ENCODE peak calls at places on chromosomes 16 and 17, in five cellular contexts. T, Z, B, J and G are unnamed samples.

GRCh38 chr16:81694494-81695285 is 84.4 kb upstream of the PLCG2 start:
- DNase-seq in T (no peak), B (no peak), Z (no peak), J (no peak), G (no peak)

GRCh38 chr17:39236981-39237441 is 11.3 kb upstream of the STAC2 start:
- DNase-seq in T (no peak), B (no peak), Z (no peak), J (no peak), G (no peak)

GRCh38 chr17:13074026-13074425 is 56.2 kb upstream of the ELAC2 start:
- DNase-seq in Z (no peak), B (no peak), T (peak; percentile 52), J (peak; percentile 87), G (no peak)

GRCh38 chr17:78174332-78174869 is 6.0 kb downstream of the SYNGR2 start:
- DNase-seq in B (no peak), Z (no peak), J (no peak), T (no peak), G (peak; percentile 65)

GRCh38 chr16:74760007-74760767 is 14.4 kb downstream of the FA2H start:
- DNase-seq in J (peak; percentile 7), T (no peak), Z (no peak), B (peak; percentile 23), G (peak; percentile 86)

GRCh38 chr16:56336071-56336688 is 89.2 kb downstream of the AMFR start:
- DNase-seq in T (no peak), J (no peak), Z (no peak), B (no peak), G (peak; percentile 40)

GRCh38 chr17:70110443-70110880 is 35.4 kb downstream of the KCNJ16 start:
- DNase-seq in Z (no peak), T (no peak), B (peak; percentile 86), J (peak; percentile 91), G (peak; percentile 35)

GRCh38 chr17:59451706-59452105 is 113.7 kb upstream of the DHX40 start:
- DNase-seq in J (peak; percentile 83), B (peak; percentile 71), Z (no peak), T (peak; percentile 89), G (peak; percentile 36)

GRCh38 chr17:48313096-48313495 is 116.9 kb downstream of the SKAP1 start:
- DNase-seq in Z (no peak), J (no peak), B (no peak), T (no peak), G (no peak)

GRCh38 chr16:86833136-86833535 is 254.8 kb downstream of the FOXL1 start:
- DNase-seq in B (peak; percentile 30), Z (no peak), T (no peak), J (peak; percentile 20), G (no peak)

GRCh38 chr16:11461595-11461990 is 116.3 kb downstream of the RMI2 start:
- DNase-seq in B (no peak), T (no peak), Z (no peak), J (no peak), G (no peak)

GRCh38 chr16:55775857-55776256 is 57.0 kb downstream of the CES1 start:
- DNase-seq in B (no peak), Z (no peak), J (no peak), T (no peak), G (no peak)

GRCh38 chr16:21654881-21655280 is 2.5 kb upstream of the IGSF6 start:
- DNase-seq in J (no peak), B (no peak), T (no peak), Z (no peak), G (no peak)

GRCh38 chr17:50318551-50319310 is 27.2 kb upstream of the XYLT2 start:
- DNase-seq in B (no peak), T (no peak), Z (no peak), J (no peak), G (no peak)